ENCODE peak calls at places on chromosomes 5 and 9, in eight cellular contexts. I is T-helper 22 cell; C is HL-60; J is NCI-H1694 treated with DMSO at 0.1 percent for 48 hours; H is EL; X is stimulated activated CD4-positive, alpha-beta T cell treated with anti-CD3 and anti-CD28 coated beads, TNF-alpha, amount 100 ng/mL, for 48 hours; M is NCI-H1048; N is activated gamma-delta T cell treated with Interleukin-2 at 50 U/mL for 16 hours. P is an unnamed sample.

GRCh38 chr9:18058564-18058963 is 415.4 kb upstream of the ADAMTSL1 start:
- DNase-seq in I (no peak), C (no peak), J (no peak), H (no peak), X (no peak), M (no peak), N (no peak), P (peak; percentile 15)

GRCh38 chr5:104951829-104952228 is 1389.2 kb upstream of the NUDT12 start:
- DNase-seq in I (no peak), C (no peak), J (no peak), H (no peak), X (no peak), M (no peak), N (no peak), P (no peak)

GRCh38 chr9:36151306-36152210 is 15.0 kb downstream of the GLIPR2 start:
- DNase-seq in I (peak; percentile 88), C (peak; percentile 97), J (no peak), H (peak; percentile 88), X (peak; percentile 59), M (no peak), N (peak; percentile 89), P (no peak)

GRCh38 chr5:109759304-109759703 is 69.6 kb downstream of the MAN2A1 start:
- DNase-seq in I (no peak), C (no peak), J (no peak), H (peak; percentile 51), X (no peak), M (no peak), N (no peak), P (no peak)

GRCh38 chr5:72597456-72597948 is 90.3 kb upstream of the ZNF366 start:
- DNase-seq in I (no peak), C (no peak), J (no peak), H (peak; percentile 88), X (no peak), M (no peak), N (no peak), P (no peak)

GRCh38 chr5:109409061-109409843 is 522 bp downstream of the PJA2 start:
- DNase-seq in I (peak; percentile 75), C (peak; percentile 71), J (peak; percentile 41), H (peak; percentile 79), X (peak; percentile 50), M (no peak), N (peak; percentile 83), P (peak; percentile 61)

GRCh38 chr5:68479524-68479923 is 264.0 kb downstream of the PIK3R1 start:
- DNase-seq in I (no peak), C (no peak), J (peak; percentile 29), H (no peak), X (no peak), M (no peak), N (no peak), P (peak; percentile 17)

GRCh38 chr5:179768326-179769085 is 25.3 kb upstream of the LTC4S start:
- DNase-seq in I (no peak), C (no peak), J (no peak), H (no peak), X (no peak), M (no peak), N (no peak), P (no peak)

GRCh38 chr5:121445511-121445910 is 406.2 kb upstream of the FTMT start:
- DNase-seq in I (no peak), C (no peak), J (no peak), H (no peak), X (no peak), M (no peak), N (no peak), P (peak; percentile 1)

GRCh38 chr5:157215826-157216167 is 35.2 kb downstream of the ITK start:
- DNase-seq in I (no peak), C (no peak), J (no peak), H (no peak), X (no peak), M (no peak), N (no peak), P (no peak)

GRCh38 chr9:21558627-21559401 is 76.7 kb upstream of the IFNE start:
- DNase-seq in I (no peak), C (no peak), J (no peak), H (peak; percentile 56), X (no peak), M (no peak), N (no peak), P (no peak)

GRCh38 chr5:171207256-171207866 is 101.7 kb upstream of the TLX3 start:
- DNase-seq in I (no peak), C (peak; percentile 29), J (no peak), H (peak; percentile 62), X (no peak), M (no peak), N (no peak), P (peak; percentile 75)

GRCh38 chr5:9115093-9115492 is 430.8 kb downstream of the SEMA5A start:
- DNase-seq in I (no peak), C (no peak), J (no peak), H (no peak), X (no peak), M (no peak), N (no peak), P (no peak)

GRCh38 chr5:168836603-168837245 is 257.6 kb upstream of the PANK3 start:
- DNase-seq in I (no peak), C (no peak), J (no peak), H (no peak), X (no peak), M (no peak), N (no peak), P (no peak)